ENCODE peak calls at places on chromosomes 6 and 20, in eight cellular contexts. B is psoas muscle, H is heart right ventricle, I is cardiac muscle cell, W is upper lobe of right lung, Z is hepatocyte, U is spleen, L is MM.1S. E is an unnamed sample. For H3K27me3, the result is how much of the 10 kb centered on the place peaks cover.

GRCh38 chr6:92122746-92123145 is 1296.6 kb downstream of the EPHA7 start:
- DNase-seq in B (no peak), H (no peak), I (peak), W (no peak), Z (peak), U (no peak), L (peak), E (no peak)

GRCh38 chr6:12245763-12246720 is 44.1 kb upstream of the EDN1 start:
- DNase-seq in B (no peak), H (no peak), I (no peak), W (no peak), Z (no peak), U (no peak), L (no peak), E (peak)

GRCh38 chr6:143264291-143264834 is 186.1 kb downstream of the ADAT2 start:
- DNase-seq in B (no peak), H (no peak), I (no peak), W (no peak), Z (no peak), U (no peak), L (no peak), E (no peak)

GRCh38 chr6:40988634-40989033 is 50.4 kb downstream of the UNC5CL start:
- DNase-seq in B (no peak), H (no peak), I (no peak), W (no peak), Z (no peak), U (no peak), L (no peak), E (no peak)

GRCh38 chr20:35539756-35540212 is 2.1 kb upstream of the ERGIC3 start:
- DNase-seq in B (peak), H (no peak), I (peak), W (peak), Z (peak), U (no peak), L (no peak), E (no peak)

GRCh38 chr20:1460275-1460674 is 6.4 kb downstream of the NSFL1C start:
- DNase-seq in B (no peak), H (no peak), I (no peak), W (no peak), Z (no peak), U (no peak), L (no peak), E (no peak)

GRCh38 chr6:17705428-17705777 is 1.3 kb downstream of the NUP153 start:
- DNase-seq in B (no peak), H (no peak), I (peak), W (no peak), Z (peak), U (no peak), L (peak), E (peak)

GRCh38 chr6:136782021-136782770 is 10.1 kb downstream of the MAP3K5 start:
- DNase-seq in B (no peak), H (no peak), I (peak), W (no peak), Z (no peak), U (no peak), L (no peak), E (no peak)

GRCh38 chr6:127481628-127482027 is 22.4 kb upstream of the KIAA0408 start:
- DNase-seq in B (no peak), H (no peak), I (peak), W (no peak), Z (no peak), U (no peak), L (no peak), E (peak)

GRCh38 chr6:7196019-7196402 is 88.2 kb downstream of the RREB1 start:
- DNase-seq in B (no peak), H (no peak), I (no peak), W (no peak), Z (no peak), U (no peak), L (peak), E (no peak)

GRCh38 chr6:41182069-41183034 is 18.6 kb downstream of the TREML2 start:
- DNase-seq in B (no peak), H (no peak), I (peak), W (no peak), Z (peak), U (no peak), L (peak), E (peak)

GRCh38 chr20:20664795-20665194 is 47.6 kb downstream of the RALGAPA2 start:
- DNase-seq in B (no peak), H (no peak), I (peak), W (no peak), Z (peak), U (no peak), L (peak), E (no peak)

GRCh38 chr6:4088684-4089083 is 9.7 kb upstream of the FAM217A start:
- DNase-seq in B (no peak), H (no peak), I (no peak), W (no peak), Z (no peak), U (no peak), L (no peak), E (no peak)

GRCh38 chr6:106746660-106747059 is 117.3 kb downstream of the QRSL1 start:
- DNase-seq in B (no peak), H (no peak), I (peak), W (no peak), Z (peak), U (no peak), L (no peak), E (no peak)

GRCh38 chr6:75602164-75602896 is 650 bp downstream of the SENP6 start:
- DNase-seq in B (peak), H (peak), I (peak), W (no peak), Z (peak), U (peak), L (peak), E (peak)

GRCh38 chr6:119308048-119308570 is 41.5 kb downstream of the MAN1A1 start:
- DNase-seq in B (no peak), H (no peak), I (peak), W (no peak), Z (peak), U (no peak), L (no peak), E (no peak)

GRCh38 chr20:51583073-51583472 is 40.6 kb upstream of the NFATC2 start:
- DNase-seq in B (no peak), H (no peak), I (no peak), W (no peak), Z (no peak), U (no peak), L (no peak), E (no peak)

GRCh38 chr6:10386260-10386659 is 28.6 kb downstream of the TFAP2A start:
- DNase-seq in B (no peak), H (no peak), I (no peak), W (no peak), Z (no peak), U (no peak), L (no peak), E (no peak)

GRCh38 chr6:10385512-10386132 is 29.3 kb downstream of the TFAP2A start:
- DNase-seq in B (no peak), H (no peak), I (no peak), W (no peak), Z (no peak), U (no peak), L (no peak), E (no peak)

GRCh38 chr6:10384719-10385511 is 30.0 kb downstream of the TFAP2A start:
- DNase-seq in B (no peak), H (no peak), I (no peak), W (no peak), Z (no peak), U (no peak), L (no peak), E (no peak)

GRCh38 chr6:10384333-10384718 is 30.5 kb downstream of the TFAP2A start:
- DNase-seq in B (no peak), H (no peak), I (no peak), W (no peak), Z (no peak), U (no peak), L (no peak), E (no peak)

GRCh38 chr6:10386756-10387654 is 27.9 kb downstream of the TFAP2A start:
- DNase-seq in B (no peak), H (no peak), I (no peak), W (no peak), Z (no peak), U (no peak), L (no peak), E (no peak)
- H3K27me3 ChIP-seq in B (half or more), H (half or more), I (half or more), W (half or more), Z (half or more), U (half or more), L (under half), E (half or more)

GRCh38 chr6:16238658-16239089 is 287 bp downstream of the GMPR start:
- DNase-seq in B (peak), H (no peak), I (no peak), W (no peak), Z (no peak), U (no peak), L (no peak), E (no peak)
- H3K4me3 ChIP-seq in B (peak), H (peak), I (peak), W (peak), Z (peak), U (peak), L (peak), E (peak)

DNA sequence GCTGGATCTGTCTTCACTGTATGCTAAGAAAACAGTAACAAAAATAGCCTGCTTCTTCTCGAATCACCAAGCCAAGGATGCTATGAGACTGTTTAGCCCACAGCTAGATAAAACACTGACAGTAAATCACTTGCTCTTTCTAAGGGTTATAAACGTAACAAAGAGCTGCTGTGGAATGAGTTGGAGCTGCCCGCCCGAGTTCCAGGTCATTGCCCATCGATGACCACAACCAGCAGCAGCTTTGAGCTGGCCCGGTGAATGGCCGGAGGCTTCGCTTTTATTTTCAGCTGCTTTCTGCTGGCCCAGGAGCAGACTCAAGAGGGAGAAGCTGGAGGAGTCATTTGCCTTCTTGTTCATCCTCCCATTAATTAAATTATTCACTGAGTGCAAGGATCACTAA is 82.2 kb upstream of the CDH4 start:
- DNase-seq in B (no peak), H (no peak), I (no peak), W (no peak), Z (no peak), U (no peak), L (no peak), E (no peak)
- H3K27me3 ChIP-seq in B (under half), H (under half), I (under half), W (under half), Z (under half), U (under half), L (under half), E (under half)

DNA sequence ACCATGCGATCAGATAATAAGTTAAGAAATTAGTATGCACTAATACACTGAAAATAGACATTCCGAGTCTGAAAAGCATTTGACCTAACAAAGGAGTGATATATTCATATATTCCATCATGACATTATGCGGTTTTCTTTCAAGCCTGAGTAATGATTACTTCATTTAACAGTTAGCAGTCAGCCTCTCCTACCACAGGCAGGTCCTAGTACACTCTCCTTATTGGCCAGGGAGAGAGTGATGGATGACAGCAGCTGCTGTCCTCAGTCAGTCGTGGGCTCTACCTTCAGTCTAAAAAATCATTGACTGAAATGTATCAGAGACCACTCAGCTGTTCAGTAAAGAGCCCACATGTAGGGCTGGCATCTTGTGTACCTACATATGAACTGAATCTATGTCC is 33.2 kb upstream of the VGLL2 start:
- DNase-seq in B (no peak), H (no peak), I (no peak), W (no peak), Z (no peak), U (no peak), L (no peak), E (no peak)
- H3K4me3 ChIP-seq in B (no peak), H (no peak), I (no peak), W (no peak), Z (no peak), U (no peak), L (no peak), E (no peak)

DNA sequence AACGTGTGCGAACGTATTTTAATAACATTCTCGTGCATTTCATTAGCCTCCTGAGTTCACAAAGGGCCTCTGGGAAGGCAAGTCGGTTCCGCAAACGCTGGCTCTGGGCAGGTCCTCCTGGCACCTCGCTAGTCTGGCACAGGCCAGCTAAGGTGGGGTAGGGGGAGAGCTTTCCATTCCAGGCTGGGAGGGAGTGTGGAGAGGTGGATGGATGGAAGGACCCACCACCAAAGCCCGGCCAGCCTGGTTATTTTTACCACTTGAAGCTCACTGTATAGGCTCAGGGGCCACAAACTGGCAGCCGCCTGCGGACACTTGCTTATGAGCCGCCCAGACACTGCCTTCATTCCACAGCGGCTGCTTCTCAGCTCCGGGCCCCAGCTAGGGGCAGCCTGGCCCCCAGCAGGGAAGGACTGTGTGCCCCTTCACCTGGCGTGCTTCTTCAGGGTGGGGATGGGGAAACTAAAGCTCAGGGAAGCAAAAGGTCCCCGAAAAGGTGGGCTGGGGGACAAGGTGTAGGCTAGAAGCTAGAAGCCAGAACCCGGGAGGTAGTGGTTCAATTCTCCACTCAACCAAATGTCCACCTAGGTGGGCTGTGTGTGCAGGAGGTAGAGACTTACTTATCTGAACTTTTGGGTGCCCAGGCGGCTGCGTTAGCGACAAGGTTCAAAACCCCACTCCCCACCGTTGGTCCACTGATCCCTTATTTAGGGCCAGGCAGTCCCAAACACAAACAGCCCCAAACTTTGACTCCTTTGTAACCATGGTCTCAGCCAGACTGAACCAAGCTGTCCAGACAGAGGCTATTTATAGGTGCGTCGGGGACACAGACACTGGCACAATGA is 1.7 kb downstream of the PMEPA1 start:
- DNase-seq in B (no peak), H (no peak), I (no peak), W (no peak), Z (no peak), U (no peak), L (no peak), E (no peak)
- H3K27me3 ChIP-seq in B (under half), H (under half), I (under half), W (under half), Z (under half), U (under half), L (under half), E (under half)

GRCh38 chr6:73577605-73578160 is 56.9 kb upstream of the EEF1A1 start:
- DNase-seq in B (no peak), H (no peak), I (peak), W (no peak), Z (no peak), U (no peak), L (peak), E (no peak)

GRCh38 chr6:73579389-73579788 is 58.6 kb upstream of the EEF1A1 start:
- DNase-seq in B (peak), H (peak), I (no peak), W (no peak), Z (no peak), U (peak), L (no peak), E (peak)

GRCh38 chr6:73580247-73581149 is 59.7 kb upstream of the EEF1A1 start:
- DNase-seq in B (peak), H (peak), I (peak), W (peak), Z (peak), U (peak), L (peak), E (peak)

GRCh38 chr6:73579851-73580246 is 59.0 kb upstream of the EEF1A1 start:
- DNase-seq in B (no peak), H (no peak), I (peak), W (no peak), Z (peak), U (no peak), L (peak), E (peak)

DNA sequence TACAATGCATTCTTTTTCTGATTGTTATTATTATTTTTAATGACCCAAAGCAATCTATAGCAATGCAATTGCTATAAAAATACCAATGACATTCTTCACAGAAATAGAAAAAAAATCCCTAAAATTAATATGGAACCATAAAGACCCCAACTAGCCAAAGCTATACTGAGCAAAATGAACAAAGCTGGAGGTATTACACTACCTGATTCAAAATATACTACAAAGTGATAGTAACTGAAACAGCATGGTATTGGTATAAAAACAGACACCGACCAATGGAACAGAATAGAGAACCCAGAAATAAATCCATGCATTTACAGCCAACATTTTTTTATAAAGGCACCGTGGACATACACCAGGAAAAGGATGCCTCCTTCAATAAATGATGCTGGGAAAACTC is 60.5 kb upstream of the EEF1A1 start:
- DNase-seq in B (no peak), H (no peak), I (no peak), W (no peak), Z (no peak), U (no peak), L (no peak), E (no peak)
- H3K4me3 ChIP-seq in B (peak), H (no peak), I (no peak), W (no peak), Z (no peak), U (no peak), L (no peak), E (no peak)